ENCODE peak calls at places on chromosomes 7 and 10, in four cellular contexts. W is IMR-90, G is GM12878, B is endothelial cell of umbilical vein. K is an unnamed sample.

GRCh38 chr7:77244222-77244934 is 44.8 kb upstream of the FGL2 start:
- DNase-seq in W (peak; percentile 51), G (no peak), B (no peak), K (no peak)

GRCh38 chr7:124124201-124124600 is 91.3 kb upstream of the TMEM229A start:
- DNase-seq in W (no peak), G (no peak), B (peak; percentile 55), K (no peak)

GRCh38 chr7:93715234-93715633 is 140.7 kb upstream of the CALCR start:
- DNase-seq in W (peak; percentile 39), G (no peak), B (peak; percentile 58), K (peak; percentile 56)

GRCh38 chr10:75230600-75231038 is 5.1 kb downstream of the COMTD1 start:
- DNase-seq in W (peak; percentile 84), G (peak; percentile 40), B (peak; percentile 88), K (peak; percentile 76)

GRCh38 chr7:117320523-117320922 is 2.3 kb downstream of the WNT2 start:
- DNase-seq in W (no peak), G (no peak), B (no peak), K (no peak)

GRCh38 chr10:103476046-103476768 is 2.8 kb downstream of the CALHM3 start:
- DNase-seq in W (no peak), G (no peak), B (no peak), K (peak; percentile 36)

GRCh38 chr7:79268730-79269129 is 184.7 kb downstream of the MAGI2 start:
- DNase-seq in W (no peak), G (no peak), B (peak; percentile 39), K (no peak)

GRCh38 chr10:87960230-87960629 is 96.8 kb downstream of the PTEN start:
- DNase-seq in W (peak; percentile 46), G (no peak), B (peak; percentile 40), K (no peak)

GRCh38 chr10:29784175-29784773 is 149.5 kb upstream of the SVIL start:
- DNase-seq in W (peak; percentile 100), G (no peak), B (peak; percentile 99), K (no peak)

GRCh38 chr10:124285587-124286527 is 132.9 kb downstream of the OAT start:
- DNase-seq in W (no peak), G (peak; percentile 86), B (no peak), K (no peak)

GRCh38 chr10:95133016-95133752 is 60.9 kb upstream of the ACSM6 start:
- DNase-seq in W (peak; percentile 73), G (peak; percentile 45), B (peak; percentile 74), K (peak; percentile 86)

GRCh38 chr10:123043409-123043925 is 34.7 kb downstream of the ACADSB start:
- DNase-seq in W (peak; percentile 67), G (peak; percentile 30), B (peak; percentile 61), K (peak; percentile 72)

GRCh38 chr7:24336461-24336860 is 52.5 kb downstream of the NPY start:
- DNase-seq in W (no peak), G (no peak), B (no peak), K (no peak)

GRCh38 chr10:90927293-90927692 is 6.4 kb upstream of the ANKRD1 start:
- DNase-seq in W (no peak), G (no peak), B (no peak), K (no peak)

GRCh38 chr7:82481499-82482097 is 38.0 kb upstream of the CACNA2D1 start:
- DNase-seq in W (peak; percentile 43), G (peak; percentile 0), B (peak; percentile 47), K (no peak)

GRCh38 chr7:17696422-17696821 is 243.9 kb downstream of the SNX13 start:
- DNase-seq in W (peak; percentile 87), G (no peak), B (no peak), K (no peak)

GRCh38 chr7:1610013-1610677 is 40.3 kb upstream of the PSMG3 start:
- DNase-seq in W (no peak), G (no peak), B (no peak), K (no peak)

GRCh38 chr7:99404235-99404976 is 4.0 kb downstream of the PDAP1 start:
- DNase-seq in W (peak; percentile 59), G (no peak), B (no peak), K (no peak)

GRCh38 chr7:124130-124949 is 68.0 kb upstream of the FAM20C start:
- DNase-seq in W (no peak), G (no peak), B (no peak), K (peak; percentile 54)

GRCh38 chr7:150388306-150388705 is 9.2 kb downstream of the ZNF775 start:
- DNase-seq in W (no peak), G (no peak), B (no peak), K (no peak)

GRCh38 chr7:74275401-74275881 is 13.8 kb upstream of the CLIP2 start:
- DNase-seq in W (no peak), G (no peak), B (peak; percentile 31), K (peak; percentile 51)

GRCh38 chr7:99369767-99370353 is 4.7 kb upstream of the ARPC1B start:
- DNase-seq in W (peak; percentile 45), G (no peak), B (no peak), K (peak; percentile 91)

GRCh38 chr10:29859521-29860130 is 199.8 kb downstream of the JCAD start:
- DNase-seq in W (peak; percentile 21), G (no peak), B (no peak), K (no peak)

GRCh38 chr10:49408437-49409306 is 12.8 kb upstream of the DRGX start:
- DNase-seq in W (no peak), G (no peak), B (no peak), K (peak; percentile 67)

GRCh38 chr7:20238754-20239324 is 21.7 kb upstream of the MACC1 start:
- DNase-seq in W (no peak), G (peak; percentile 98), B (no peak), K (peak; percentile 49)

GRCh38 chr7:151426486-151426905 is 13.4 kb downstream of the CRYGN start:
- DNase-seq in W (peak; percentile 93), G (no peak), B (peak; percentile 47), K (no peak)

GRCh38 chr10:129005804-129006203 is 461.2 kb upstream of the MGMT start:
- DNase-seq in W (no peak), G (no peak), B (no peak), K (no peak)

GRCh38 chr10:97849101-97849490 is 547 bp upstream of the GOLGA7B start:
- DNase-seq in W (no peak), G (no peak), B (no peak), K (no peak)

GRCh38 chr10:120917521-120918250 is 66.5 kb downstream of the WDR11 start:
- DNase-seq in W (no peak), G (no peak), B (no peak), K (no peak)

GRCh38 chr7:3234051-3234450 is 67.0 kb upstream of the SDK1 start:
- DNase-seq in W (no peak), G (no peak), B (no peak), K (no peak)

GRCh38 chr7:99525713-99526440 is 21.4 kb downstream of the ZKSCAN5 start:
- DNase-seq in W (no peak), G (no peak), B (no peak), K (no peak)

GRCh38 chr7:44281811-44282600 is 43.4 kb downstream of the CAMK2B start:
- DNase-seq in W (no peak), G (no peak), B (no peak), K (no peak)

DNA sequence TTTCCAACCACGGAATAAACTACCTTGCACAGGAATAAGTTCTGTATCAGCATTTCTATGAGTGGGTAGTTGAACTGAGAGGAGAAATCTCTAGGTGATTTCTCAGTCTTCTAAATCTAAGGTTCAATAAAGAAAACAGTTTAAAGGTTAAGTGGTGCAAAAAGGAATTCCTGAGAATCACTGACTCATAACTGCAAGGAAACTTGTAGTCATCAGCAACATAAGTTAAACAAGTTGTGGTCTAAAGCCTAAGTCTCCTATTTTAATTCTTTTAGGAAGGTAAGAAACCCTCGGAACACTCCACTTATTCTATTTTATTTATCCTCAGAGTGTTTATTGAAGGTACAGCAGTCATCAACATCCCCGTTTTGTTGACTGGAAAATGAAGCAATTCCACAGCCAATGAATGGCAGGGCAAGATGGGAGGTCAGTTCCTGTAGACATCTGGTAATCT is 92.4 kb upstream of the PIK3CG start:
- DNase-seq in W (peak; percentile 89), G (no peak), B (peak; percentile 85), K (no peak)
- TF ChIP-seq FOS in W (peak; percentile 94), G (no peak), B (peak; percentile 70), K (no peak)

GRCh38 chr10:58511765-58512469 is 755 bp upstream of the BICC1 start:
- DNase-seq in W (peak; percentile 43), G (no peak), B (no peak), K (no peak)

GRCh38 chr10:58513189-58514101 is 773 bp downstream of the BICC1 start:
- DNase-seq in W (peak; percentile 84), G (no peak), B (peak; percentile 7), K (no peak)

GRCh38 chr10:58514102-58514472 is 1.4 kb downstream of the BICC1 start:
- DNase-seq in W (no peak), G (no peak), B (no peak), K (no peak)

GRCh38 chr10:58515296-58515956 is 2.8 kb downstream of the BICC1 start:
- DNase-seq in W (no peak), G (no peak), B (no peak), K (no peak)

GRCh38 chr10:58512470-58513188 is at the start of gene BICC1:
- DNase-seq in W (peak; percentile 38), G (no peak), B (peak; percentile 28), K (no peak)
- TF ChIP-seq FOS in W (no peak), G (no peak), B (no peak), K (no peak)

GRCh38 chr10:51792678-51793077 is 93.3 kb upstream of the CSTF2T start:
- DNase-seq in W (no peak), G (no peak), B (no peak), K (no peak)

GRCh38 chr10:51786684-51787035 is 87.3 kb upstream of the CSTF2T start:
- DNase-seq in W (peak; percentile 45), G (no peak), B (no peak), K (no peak)

GRCh38 chr10:51788270-51788669 is 88.9 kb upstream of the CSTF2T start:
- DNase-seq in W (no peak), G (no peak), B (no peak), K (no peak)

GRCh38 chr10:51789118-51789517 is 89.7 kb upstream of the CSTF2T start:
- DNase-seq in W (no peak), G (no peak), B (no peak), K (no peak)

DNA sequence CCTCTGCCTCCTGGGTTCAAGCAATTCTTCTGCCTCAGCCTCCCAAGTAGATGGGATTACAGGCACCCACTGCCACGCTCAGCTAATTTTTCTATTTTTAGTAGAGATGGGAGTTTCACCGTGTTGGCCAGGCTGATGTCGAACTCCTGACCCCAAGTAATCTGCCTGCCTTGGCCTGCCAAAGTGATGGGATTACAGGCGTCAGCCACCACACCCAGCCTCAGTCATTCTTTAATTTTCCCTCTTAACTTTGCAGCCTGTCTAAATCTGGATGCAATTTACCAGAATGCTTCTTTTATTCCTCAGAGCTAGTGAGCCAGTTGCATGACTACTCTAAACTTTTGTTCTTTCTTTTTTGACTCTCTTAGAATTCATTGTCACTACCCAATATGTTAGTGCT is 90.5 kb upstream of the CSTF2T start:
- DNase-seq in W (no peak), G (no peak), B (no peak), K (no peak)
- TF ChIP-seq FOS in W (no peak), G (no peak), B (no peak), K (no peak)

GRCh38 chr7:21383833-21384220 is 44.1 kb upstream of the SP4 start:
- DNase-seq in W (no peak), G (no peak), B (no peak), K (no peak)

GRCh38 chr7:21377545-21377944 is 50.3 kb upstream of the SP4 start:
- DNase-seq in W (no peak), G (no peak), B (no peak), K (no peak)

GRCh38 chr7:21383217-21383832 is 44.6 kb upstream of the SP4 start:
- DNase-seq in W (no peak), G (no peak), B (no peak), K (no peak)
- TF ChIP-seq FOS in W (no peak), G (no peak), B (no peak), K (no peak)

K was measured in K562.